ENCODE peak calls at places on chromosomes 2 and 18, in nine cellular contexts. H is astrocyte of the spinal cord, Y is progenitor cell of endocrine pancreas, F is type B pancreatic cell, K is esophagus squamous epithelium, T is hepatocyte, E is cardiac muscle cell, J is GM13977, U is HFFc6. D is an unnamed sample.

GRCh38 chr2:230915297-230915696 is 9.7 kb downstream of the GPR55 start:
- DNase-seq in H (no peak), Y (no peak), F (no peak), K (no peak), T (no peak), E (no peak), J (no peak), U (no peak), D (no peak)

GRCh38 chr2:197675711-197676188 is 363 bp upstream of the RFTN2 start:
- DNase-seq in H (peak), Y (no peak), F (no peak), K (no peak), T (peak), E (peak), J (no peak), U (peak), D (no peak)

GRCh38 chr2:213238753-213239591 is 45.3 kb upstream of the SPAG16 start:
- DNase-seq in H (peak), Y (no peak), F (no peak), K (no peak), T (peak), E (peak), J (no peak), U (peak), D (no peak)

GRCh38 chr18:61335737-61336555 is 2.7 kb downstream of the CDH20 start:
- DNase-seq in H (no peak), Y (no peak), F (no peak), K (no peak), T (no peak), E (peak), J (no peak), U (no peak), D (no peak)

GRCh38 chr18:46262856-46263255 is 158.7 kb downstream of the HAUS1 start:
- DNase-seq in H (no peak), Y (no peak), F (no peak), K (no peak), T (no peak), E (no peak), J (no peak), U (no peak), D (no peak)

GRCh38 chr2:174771631-174772491 is 7.6 kb upstream of the CHRNA1 start:
- DNase-seq in H (peak), Y (peak), F (peak), K (no peak), T (peak), E (peak), J (peak), U (peak), D (peak)

GRCh38 chr2:215423234-215423633 is 12.6 kb downstream of the FN1 start:
- DNase-seq in H (no peak), Y (no peak), F (no peak), K (no peak), T (no peak), E (peak), J (no peak), U (no peak), D (no peak)

GRCh38 chr2:126685629-126686028 is 29.7 kb downstream of the GYPC start:
- DNase-seq in H (no peak), Y (no peak), F (no peak), K (no peak), T (no peak), E (no peak), J (no peak), U (no peak), D (no peak)

GRCh38 chr2:219038600-219038999 is 2.7 kb downstream of the CFAP65 start:
- DNase-seq in H (no peak), Y (no peak), F (no peak), K (no peak), T (no peak), E (no peak), J (no peak), U (no peak), D (no peak)

GRCh38 chr2:98806266-98806697 is 75.3 kb upstream of the MGAT4A start:
- DNase-seq in H (peak), Y (no peak), F (peak), K (no peak), T (peak), E (peak), J (no peak), U (no peak), D (peak)

GRCh38 chr2:241391892-241392665 is 36.0 kb downstream of the FARP2 start:
- DNase-seq in H (peak), Y (no peak), F (no peak), K (no peak), T (peak), E (peak), J (no peak), U (peak), D (no peak)

GRCh38 chr2:204881519-204882111 is 336.3 kb downstream of the PARD3B start:
- DNase-seq in H (no peak), Y (no peak), F (no peak), K (no peak), T (no peak), E (no peak), J (no peak), U (no peak), D (no peak)

GRCh38 chr2:70083344-70084156 is 3.7 kb upstream of the PCBP1 start:
- DNase-seq in H (peak), Y (no peak), F (no peak), K (no peak), T (peak), E (no peak), J (peak), U (peak), D (no peak)

DNA sequence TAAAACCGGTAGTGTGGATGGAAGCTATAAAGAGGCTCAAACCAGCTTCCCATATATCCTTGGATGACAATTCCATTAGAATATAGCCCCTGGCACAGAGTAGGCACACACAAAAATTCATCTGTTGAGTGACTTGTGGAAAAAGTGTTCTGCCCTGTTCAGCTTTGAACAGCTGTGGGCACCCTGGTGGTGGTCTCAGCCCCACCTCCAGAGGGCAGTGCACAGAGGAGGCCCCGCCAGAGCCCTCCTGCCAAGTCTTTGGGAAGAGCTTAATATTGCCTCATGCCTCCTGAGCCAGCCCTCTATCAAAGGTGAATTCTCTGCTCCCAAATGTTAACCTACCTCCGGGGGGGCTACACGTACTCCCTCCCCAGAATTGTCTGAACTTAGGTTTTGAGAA is 30.4 kb downstream of the EPAS1 start:
- DNase-seq in H (no peak), Y (no peak), F (no peak), K (no peak), T (no peak), E (no peak), J (no peak), U (no peak), D (no peak)
- TF ChIP-seq CTCF in H (peak), Y (peak), F (no peak), K (no peak), T (no peak), E (peak), J (peak), U (peak), D (peak)

GRCh38 chr2:1708476-1709334 is 35.6 kb downstream of the PXDN start:
- DNase-seq in H (peak), Y (no peak), F (no peak), K (no peak), T (no peak), E (peak), J (no peak), U (no peak), D (peak)
- TF ChIP-seq CTCF in H (no peak), Y (no peak), F (no peak), K (no peak), T (no peak), E (no peak), J (no peak), U (no peak), D (no peak)

GRCh38 chr2:163345795-163346573 is 389.8 kb downstream of the FIGN start:
- DNase-seq in H (peak), Y (no peak), F (no peak), K (no peak), T (peak), E (peak), J (peak), U (peak), D (no peak)
- TF ChIP-seq CTCF in H (peak), Y (peak), F (peak), K (peak), T (peak), E (peak), J (peak), U (peak), D (peak)

GRCh38 chr18:57050314-57050949 is 96.5 kb upstream of the BOD1L2 start:
- DNase-seq in H (no peak), Y (no peak), F (no peak), K (no peak), T (peak), E (no peak), J (no peak), U (no peak), D (no peak)

GRCh38 chr18:57051586-57052044 is 95.3 kb upstream of the BOD1L2 start:
- DNase-seq in H (no peak), Y (no peak), F (no peak), K (no peak), T (peak), E (no peak), J (peak), U (no peak), D (no peak)

GRCh38 chr18:57051019-57051418 is 95.9 kb upstream of the BOD1L2 start:
- DNase-seq in H (no peak), Y (no peak), F (no peak), K (no peak), T (no peak), E (no peak), J (no peak), U (no peak), D (no peak)

GRCh38 chr18:57052759-57053158 is 94.1 kb upstream of the BOD1L2 start:
- DNase-seq in H (no peak), Y (no peak), F (no peak), K (no peak), T (no peak), E (no peak), J (no peak), U (no peak), D (no peak)

DNA sequence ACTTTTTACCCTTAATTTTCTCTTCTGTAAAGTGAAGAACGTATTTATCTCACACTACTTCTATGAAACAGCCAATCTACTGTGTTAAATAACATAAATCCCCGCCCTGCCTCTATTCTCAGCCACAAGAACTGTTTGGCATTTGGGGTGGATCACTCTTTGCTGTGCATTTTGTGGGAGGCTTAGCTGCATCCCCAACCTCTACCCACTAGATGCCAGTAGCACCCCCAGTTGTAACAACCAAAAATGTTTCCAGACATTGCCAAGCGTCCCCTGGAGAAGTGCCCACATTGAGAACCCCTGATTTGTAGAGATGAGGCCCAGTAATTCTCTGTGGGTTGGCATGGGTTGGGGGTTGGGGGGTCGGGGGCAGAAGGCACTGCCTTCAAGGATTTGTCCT is 94.7 kb upstream of the BOD1L2 start:
- DNase-seq in H (no peak), Y (no peak), F (no peak), K (no peak), T (no peak), E (no peak), J (peak), U (no peak), D (no peak)
- TF ChIP-seq CTCF in H (no peak), Y (no peak), F (no peak), K (no peak), T (no peak), E (no peak), J (peak), U (no peak), D (no peak)

DNA sequence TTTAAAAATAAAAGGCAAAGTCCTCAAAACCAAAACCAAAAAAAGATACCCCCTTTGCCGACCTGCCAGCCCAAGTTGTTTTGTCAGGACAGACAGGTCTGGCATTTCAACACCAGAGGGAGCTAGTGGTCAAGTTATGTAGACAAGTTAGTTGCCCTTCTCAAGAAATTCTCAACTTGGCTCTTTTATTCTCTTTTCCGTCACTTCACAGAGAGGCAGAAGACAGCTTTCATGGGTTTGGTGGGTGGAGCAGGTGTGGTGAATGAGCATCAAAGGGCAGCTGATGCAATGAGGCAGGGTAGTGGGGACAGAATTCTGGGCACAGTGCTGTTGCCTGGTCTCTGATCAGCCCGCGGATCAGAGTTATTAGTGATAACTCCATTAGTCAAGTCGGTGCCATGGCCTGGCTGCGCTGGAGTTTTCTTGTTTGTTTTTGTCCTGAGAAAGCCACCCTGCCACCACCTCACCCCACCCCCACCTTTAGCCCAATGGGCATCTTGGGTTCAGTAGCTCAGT is 303.7 kb upstream of the EPAS1 start:
- DNase-seq in H (peak), Y (peak), F (no peak), K (no peak), T (peak), E (peak), J (peak), U (peak), D (peak)
- TF ChIP-seq CTCF in H (peak), Y (peak), F (peak), K (peak), T (peak), E (peak), J (peak), U (peak), D (peak)

GRCh38 chr2:54086157-54086556 is 29.3 kb upstream of the ACYP2 start:
- DNase-seq in H (no peak), Y (no peak), F (no peak), K (no peak), T (no peak), E (no peak), J (no peak), U (no peak), D (no peak)

GRCh38 chr2:54083440-54083839 is 32.0 kb upstream of the ACYP2 start:
- DNase-seq in H (peak), Y (no peak), F (no peak), K (no peak), T (no peak), E (peak), J (no peak), U (no peak), D (no peak)

GRCh38 chr2:54085069-54085468 is 30.3 kb upstream of the ACYP2 start:
- DNase-seq in H (no peak), Y (no peak), F (no peak), K (no peak), T (no peak), E (no peak), J (no peak), U (no peak), D (no peak)

GRCh38 chr2:54083021-54083420 is 32.4 kb upstream of the ACYP2 start:
- DNase-seq in H (peak), Y (peak), F (no peak), K (no peak), T (peak), E (no peak), J (no peak), U (no peak), D (no peak)

GRCh38 chr2:54084600-54084999 is 30.8 kb upstream of the ACYP2 start:
- DNase-seq in H (peak), Y (no peak), F (no peak), K (no peak), T (peak), E (peak), J (no peak), U (no peak), D (no peak)
- TF ChIP-seq CTCF in H (peak), Y (no peak), F (peak), K (no peak), T (peak), E (peak), J (peak), U (peak), D (peak)

GRCh38 chr2:150424361-150424760 is 63.1 kb downstream of the RND3 start:
- DNase-seq in H (no peak), Y (no peak), F (no peak), K (no peak), T (no peak), E (no peak), J (no peak), U (no peak), D (no peak)

GRCh38 chr2:150421252-150421651 is 66.2 kb downstream of the RND3 start:
- DNase-seq in H (no peak), Y (no peak), F (no peak), K (no peak), T (no peak), E (no peak), J (no peak), U (no peak), D (no peak)

GRCh38 chr2:150426315-150426714 is 61.2 kb downstream of the RND3 start:
- DNase-seq in H (no peak), Y (no peak), F (no peak), K (no peak), T (no peak), E (no peak), J (no peak), U (no peak), D (no peak)

GRCh38 chr2:150426724-150427123 is 60.7 kb downstream of the RND3 start:
- DNase-seq in H (no peak), Y (no peak), F (no peak), K (no peak), T (no peak), E (no peak), J (no peak), U (no peak), D (no peak)

GRCh38 chr2:150425121-150425559 is 62.3 kb downstream of the RND3 start:
- DNase-seq in H (peak), Y (no peak), F (no peak), K (no peak), T (no peak), E (peak), J (no peak), U (no peak), D (no peak)
- TF ChIP-seq CTCF in H (peak), Y (peak), F (peak), K (no peak), T (no peak), E (peak), J (no peak), U (peak), D (no peak)

GRCh38 chr18:8426401-8426800 is 182.8 kb upstream of the RAB12 start:
- DNase-seq in H (no peak), Y (no peak), F (no peak), K (no peak), T (no peak), E (no peak), J (no peak), U (no peak), D (no peak)
- TF ChIP-seq CTCF in H (peak), Y (peak), F (peak), K (no peak), T (no peak), E (peak), J (no peak), U (peak), D (peak)

DNA sequence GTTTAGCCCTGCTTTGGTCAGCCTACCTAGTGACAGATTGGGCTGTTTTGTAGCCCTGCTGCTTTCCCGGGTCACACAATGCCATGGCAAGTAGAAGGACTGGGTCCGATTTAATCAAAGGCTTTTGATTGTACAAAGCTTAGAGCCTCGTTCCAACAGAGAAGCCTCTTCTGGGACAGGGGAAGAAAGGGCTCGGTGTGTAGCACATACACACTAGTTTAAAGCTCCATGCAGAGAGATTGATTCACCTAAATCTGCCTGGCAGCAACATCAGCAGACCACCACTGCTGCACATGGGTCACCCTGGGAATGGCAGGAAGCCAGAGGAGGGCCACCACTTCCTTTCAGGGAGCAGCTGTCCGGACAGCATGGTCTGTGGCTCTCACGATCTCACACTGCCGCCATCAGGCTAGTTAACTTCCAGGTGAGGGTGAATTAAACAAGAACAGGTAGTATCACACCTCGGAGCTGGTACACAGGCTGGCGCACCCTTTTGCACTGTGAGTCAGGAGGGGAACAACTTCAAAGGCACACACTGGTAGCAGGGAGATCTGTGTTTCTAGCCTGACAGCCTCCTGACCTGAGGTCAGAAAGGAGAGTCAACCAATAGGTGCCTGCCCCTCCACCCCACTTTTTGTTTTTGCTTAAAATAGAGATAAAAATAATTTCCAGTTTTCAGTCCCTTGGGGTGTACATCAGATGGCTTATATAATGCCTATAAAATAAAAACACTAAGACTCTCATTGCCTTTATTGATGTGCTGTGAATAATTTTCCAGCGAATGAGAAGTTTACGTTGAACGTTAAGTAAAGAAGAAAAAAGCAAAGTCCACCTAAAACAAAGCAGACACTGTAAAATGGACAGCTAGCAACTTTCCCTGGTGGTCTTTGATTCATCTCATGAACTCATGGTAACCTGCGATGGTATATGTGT is 108.5 kb downstream of the CDCA7 start:
- DNase-seq in H (no peak), Y (no peak), F (no peak), K (no peak), T (peak), E (no peak), J (no peak), U (no peak), D (no peak)
- TF ChIP-seq CTCF in H (no peak), Y (no peak), F (no peak), K (no peak), T (no peak), E (no peak), J (no peak), U (no peak), D (no peak)